ENCODE peak calls at places on chromosome 18, in nine cellular contexts. V, X, O, L, P, G, H, A and C are unnamed samples.

GRCh38 chr18:24397131-24397693 is 412 bp downstream of the OSBPL1A start:
- DNase-seq in V (peak), X (no peak), O (peak), L (peak), P (peak), G (peak), H (peak), A (peak), C (no peak)

GRCh38 chr18:41371718-41372117 is 583.3 kb upstream of the PIK3C3 start:
- DNase-seq in V (peak), X (no peak), O (peak), L (no peak), P (no peak), G (peak), H (no peak), A (no peak), C (no peak)

GRCh38 chr18:40867452-40867851 is 1087.6 kb upstream of the PIK3C3 start:
- DNase-seq in V (peak), X (no peak), O (no peak), L (peak), P (peak), G (no peak), H (no peak), A (peak), C (no peak)

GRCh38 chr18:63844254-63844653 is 43.3 kb upstream of the SERPINB2 start:
- DNase-seq in V (peak), X (no peak), O (no peak), L (no peak), P (peak), G (peak), H (peak), A (peak), C (peak)

GRCh38 chr18:26322892-26323653 is 96.8 kb downstream of the TAF4B start:
- DNase-seq in V (peak), X (no peak), O (no peak), L (no peak), P (no peak), G (no peak), H (no peak), A (peak), C (no peak)

GRCh38 chr18:44708451-44709083 is 27.9 kb downstream of the SETBP1 start:
- DNase-seq in V (peak), X (no peak), O (no peak), L (no peak), P (no peak), G (no peak), H (no peak), A (peak), C (no peak)

GRCh38 chr18:37698508-37699035 is 133.0 kb upstream of the CELF4 start:
- DNase-seq in V (no peak), X (no peak), O (no peak), L (no peak), P (no peak), G (peak), H (no peak), A (no peak), C (peak)

GRCh38 chr18:78731423-78732032 is 248.1 kb upstream of the SALL3 start:
- DNase-seq in V (no peak), X (no peak), O (no peak), L (no peak), P (no peak), G (no peak), H (no peak), A (no peak), C (no peak)

GRCh38 chr18:28208712-28209265 is 31.9 kb upstream of the CDH2 start:
- DNase-seq in V (no peak), X (no peak), O (no peak), L (no peak), P (no peak), G (no peak), H (no peak), A (no peak), C (no peak)

GRCh38 chr18:2522112-2522511 is 49.2 kb downstream of the METTL4 start:
- DNase-seq in V (no peak), X (no peak), O (no peak), L (no peak), P (no peak), G (no peak), H (no peak), A (no peak), C (no peak)

GRCh38 chr18:12883003-12883683 is 894 bp downstream of the PTPN2 start:
- DNase-seq in V (no peak), X (no peak), O (no peak), L (no peak), P (no peak), G (peak), H (no peak), A (peak), C (peak)

GRCh38 chr18:41899535-41899934 is 55.5 kb upstream of the PIK3C3 start:
- DNase-seq in V (no peak), X (no peak), O (no peak), L (no peak), P (no peak), G (no peak), H (peak), A (no peak), C (no peak)

GRCh38 chr18:42814618-42815017 is 300.9 kb downstream of the RIT2 start:
- DNase-seq in V (no peak), X (no peak), O (no peak), L (no peak), P (no peak), G (no peak), H (no peak), A (no peak), C (no peak)

GRCh38 chr18:63098014-63098981 is 221.3 kb downstream of the BCL2 start:
- DNase-seq in V (no peak), X (no peak), O (no peak), L (no peak), P (no peak), G (no peak), H (no peak), A (no peak), C (no peak)

GRCh38 chr18:13449651-13450050 is 231.1 kb downstream of the LDLRAD4 start:
- DNase-seq in V (no peak), X (no peak), O (no peak), L (no peak), P (no peak), G (no peak), H (no peak), A (no peak), C (no peak)

GRCh38 chr18:63135101-63135500 is 184.5 kb downstream of the BCL2 start:
- DNase-seq in V (no peak), X (no peak), O (no peak), L (no peak), P (no peak), G (no peak), H (no peak), A (no peak), C (no peak)

GRCh38 chr18:72194072-72194471 is 350.1 kb downstream of the CBLN2 start:
- DNase-seq in V (no peak), X (no peak), O (no peak), L (no peak), P (no peak), G (no peak), H (no peak), A (no peak), C (no peak)

GRCh38 chr18:23662309-23663263 is at the start of gene ANKRD29:
- DNase-seq in V (no peak), X (no peak), O (peak), L (no peak), P (no peak), G (peak), H (peak), A (peak), C (peak)

GRCh38 chr18:43919565-43919964 is 642.3 kb upstream of the SYT4 start:
- DNase-seq in V (no peak), X (no peak), O (no peak), L (no peak), P (no peak), G (no peak), H (no peak), A (peak), C (no peak)

GRCh38 chr18:25102657-25103056 is 249.3 kb downstream of the ZNF521 start:
- DNase-seq in V (no peak), X (no peak), O (no peak), L (no peak), P (no peak), G (no peak), H (no peak), A (no peak), C (no peak)

GRCh38 chr18:30556112-30556511 is 486.4 kb downstream of the DSC3 start:
- DNase-seq in V (no peak), X (no peak), O (no peak), L (no peak), P (no peak), G (no peak), H (no peak), A (no peak), C (no peak)

GRCh38 chr18:25005602-25006375 is 346.2 kb downstream of the ZNF521 start:
- DNase-seq in V (peak), X (no peak), O (no peak), L (peak), P (no peak), G (peak), H (no peak), A (no peak), C (no peak)

GRCh38 chr18:76445741-76446232 is 49.3 kb downstream of the ZNF516 start:
- DNase-seq in V (no peak), X (peak), O (no peak), L (no peak), P (no peak), G (no peak), H (no peak), A (no peak), C (no peak)

GRCh38 chr18:68085251-68085650 is 568.7 kb upstream of the DSEL start:
- DNase-seq in V (no peak), X (no peak), O (no peak), L (no peak), P (no peak), G (no peak), H (no peak), A (no peak), C (no peak)

GRCh38 chr18:39627936-39628335 is 2062.3 kb upstream of the CELF4 start:
- DNase-seq in V (peak), X (no peak), O (no peak), L (no peak), P (no peak), G (no peak), H (no peak), A (no peak), C (no peak)

GRCh38 chr18:36638224-36638623 is 190.6 kb downstream of the TPGS2 start:
- DNase-seq in V (no peak), X (no peak), O (no peak), L (no peak), P (no peak), G (no peak), H (no peak), A (no peak), C (no peak)

GRCh38 chr18:22214731-22215528 is 45.5 kb downstream of the GATA6 start:
- DNase-seq in V (peak), X (no peak), O (no peak), L (no peak), P (peak), G (no peak), H (peak), A (peak), C (no peak)

GRCh38 chr18:39796413-39796812 is 2158.6 kb upstream of the PIK3C3 start:
- DNase-seq in V (no peak), X (no peak), O (no peak), L (no peak), P (no peak), G (peak), H (no peak), A (no peak), C (no peak)

GRCh38 chr18:3675446-3675845 is 225.5 kb downstream of the TGIF1 start:
- DNase-seq in V (peak), X (no peak), O (no peak), L (no peak), P (peak), G (no peak), H (no peak), A (no peak), C (peak)

GRCh38 chr18:35406666-35407065 is 29.5 kb upstream of the ZNF396 start:
- DNase-seq in V (no peak), X (no peak), O (no peak), L (no peak), P (peak), G (peak), H (no peak), A (no peak), C (peak)

GRCh38 chr18:47174545-47175116 is 1.5 kb downstream of the IER3IP1 start:
- DNase-seq in V (no peak), X (no peak), O (no peak), L (no peak), P (peak), G (peak), H (no peak), A (no peak), C (peak)

GRCh38 chr18:47180765-47181164 is 4.6 kb upstream of the IER3IP1 start:
- DNase-seq in V (no peak), X (no peak), O (no peak), L (no peak), P (no peak), G (no peak), H (no peak), A (no peak), C (no peak)

GRCh38 chr18:47175283-47175894 is 775 bp downstream of the IER3IP1 start:
- DNase-seq in V (no peak), X (no peak), O (no peak), L (no peak), P (no peak), G (no peak), H (no peak), A (no peak), C (peak)

GRCh38 chr18:47172476-47172875 is 3.7 kb downstream of the IER3IP1 start:
- DNase-seq in V (peak), X (no peak), O (no peak), L (no peak), P (no peak), G (no peak), H (no peak), A (no peak), C (no peak)

DNA sequence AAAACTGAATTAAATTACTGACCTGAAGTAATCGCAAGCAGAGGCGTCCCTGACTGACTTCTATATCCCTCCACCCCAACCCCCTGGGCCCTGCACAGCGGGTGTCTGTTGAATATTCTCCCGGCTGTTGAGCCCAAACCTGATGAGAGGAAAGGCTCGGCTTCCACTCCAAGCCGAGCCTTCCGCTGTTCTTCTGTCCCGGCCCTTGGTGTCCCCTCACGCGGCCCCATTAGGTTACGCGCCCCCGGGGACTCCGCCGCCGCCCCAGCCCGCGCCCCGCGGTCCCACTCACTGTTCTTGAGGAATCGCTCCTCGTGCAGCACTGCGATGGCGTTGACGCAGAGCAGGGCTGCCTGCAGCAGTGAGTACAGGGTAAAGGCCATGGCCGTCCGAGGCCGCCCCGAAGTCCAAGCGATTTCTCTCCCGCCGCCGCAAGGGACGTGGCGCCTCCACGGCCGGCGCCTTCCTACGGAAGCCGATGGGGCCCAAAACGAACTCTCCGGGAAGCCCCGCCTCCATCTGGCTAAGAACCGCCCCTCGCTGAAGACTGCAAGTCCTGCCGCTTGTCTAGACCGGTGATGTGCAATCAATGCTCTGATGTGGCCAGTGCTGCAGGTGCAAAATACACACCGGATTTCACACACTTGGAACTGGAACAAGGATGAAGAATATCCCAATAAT is at the start of gene IER3IP1:
- DNase-seq in V (peak), X (peak), O (peak), L (peak), P (peak), G (peak), H (peak), A (peak), C (peak)
- TF ChIP-seq CTCF in V (no peak), X (peak), O (peak), L (peak), P (no peak), G (no peak), H (peak), A (no peak), C (no peak)

GRCh38 chr18:58378411-58378820 is 250.5 kb downstream of the ALPK2 start:
- DNase-seq in V (no peak), X (no peak), O (no peak), L (no peak), P (no peak), G (no peak), H (no peak), A (no peak), C (no peak)
- TF ChIP-seq CTCF in V (no peak), X (no peak), O (no peak), L (no peak), P (no peak), G (no peak), H (no peak), A (no peak), C (no peak)

GRCh38 chr18:54220406-54220805 is 4.1 kb downstream of the MBD2 start:
- DNase-seq in V (no peak), X (no peak), O (no peak), L (no peak), P (no peak), G (no peak), H (no peak), A (no peak), C (no peak)

GRCh38 chr18:54224379-54225014 is at the start of gene MBD2:
- DNase-seq in V (peak), X (peak), O (peak), L (peak), P (peak), G (peak), H (peak), A (peak), C (peak)

GRCh38 chr18:54223568-54224241 is 764 bp downstream of the MBD2 start:
- DNase-seq in V (peak), X (no peak), O (peak), L (peak), P (peak), G (peak), H (peak), A (peak), C (peak)

GRCh38 chr18:54218299-54218698 is 6.2 kb downstream of the MBD2 start:
- DNase-seq in V (no peak), X (no peak), O (no peak), L (no peak), P (no peak), G (no peak), H (peak), A (no peak), C (no peak)

GRCh38 chr18:54222922-54223567 is 1.4 kb downstream of the MBD2 start:
- DNase-seq in V (no peak), X (no peak), O (no peak), L (no peak), P (no peak), G (peak), H (no peak), A (no peak), C (peak)
- TF ChIP-seq CTCF in V (no peak), X (peak), O (peak), L (no peak), P (peak), G (peak), H (no peak), A (no peak), C (no peak)

GRCh38 chr18:60664736-60665135 is 292.2 kb upstream of the MC4R start:
- DNase-seq in V (no peak), X (no peak), O (no peak), L (no peak), P (no peak), G (no peak), H (no peak), A (no peak), C (no peak)

GRCh38 chr18:60663060-60663989 is 290.8 kb upstream of the MC4R start:
- DNase-seq in V (no peak), X (no peak), O (no peak), L (no peak), P (no peak), G (no peak), H (no peak), A (no peak), C (no peak)

GRCh38 chr18:60671022-60671421 is 298.4 kb upstream of the MC4R start:
- DNase-seq in V (no peak), X (no peak), O (no peak), L (no peak), P (no peak), G (no peak), H (no peak), A (no peak), C (no peak)

GRCh38 chr18:60667016-60667415 is 294.4 kb upstream of the MC4R start:
- DNase-seq in V (no peak), X (no peak), O (no peak), L (no peak), P (no peak), G (no peak), H (no peak), A (no peak), C (no peak)

DNA sequence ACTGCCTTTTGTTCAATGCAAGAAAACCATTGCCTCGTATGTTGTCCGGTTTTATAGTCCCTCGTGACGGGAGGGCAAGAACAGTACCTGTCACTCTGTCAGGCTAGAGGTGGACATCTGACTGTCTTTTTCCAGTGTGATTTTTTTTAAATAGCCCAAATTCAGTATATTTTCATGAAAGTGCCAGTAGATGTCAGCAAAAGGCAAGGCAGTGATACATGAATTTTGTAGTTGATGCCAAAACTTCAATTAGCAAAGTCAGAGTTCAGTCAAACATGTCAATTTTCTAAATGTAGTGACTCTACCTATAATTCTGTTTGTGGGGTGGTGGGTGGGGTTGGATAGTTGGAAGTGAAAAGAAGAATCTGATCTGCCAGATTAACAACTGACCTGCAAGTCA is 296.0 kb upstream of the MC4R start:
- DNase-seq in V (no peak), X (no peak), O (no peak), L (no peak), P (no peak), G (no peak), H (no peak), A (no peak), C (no peak)
- TF ChIP-seq CTCF in V (no peak), X (peak), O (no peak), L (no peak), P (peak), G (no peak), H (no peak), A (no peak), C (no peak)

GRCh38 chr18:11762429-11762828 is 73.4 kb downstream of the GNAL start:
- DNase-seq in V (no peak), X (no peak), O (no peak), L (no peak), P (no peak), G (no peak), H (no peak), A (no peak), C (no peak)

GRCh38 chr18:11757084-11757590 is 68.1 kb downstream of the GNAL start:
- DNase-seq in V (no peak), X (no peak), O (no peak), L (no peak), P (no peak), G (no peak), H (no peak), A (no peak), C (no peak)

GRCh38 chr18:11759456-11759855 is 70.4 kb downstream of the GNAL start:
- DNase-seq in V (no peak), X (no peak), O (no peak), L (no peak), P (no peak), G (no peak), H (no peak), A (no peak), C (no peak)

GRCh38 chr18:11760498-11761158 is 71.6 kb downstream of the GNAL start:
- DNase-seq in V (no peak), X (no peak), O (no peak), L (no peak), P (no peak), G (no peak), H (no peak), A (no peak), C (no peak)

DNA sequence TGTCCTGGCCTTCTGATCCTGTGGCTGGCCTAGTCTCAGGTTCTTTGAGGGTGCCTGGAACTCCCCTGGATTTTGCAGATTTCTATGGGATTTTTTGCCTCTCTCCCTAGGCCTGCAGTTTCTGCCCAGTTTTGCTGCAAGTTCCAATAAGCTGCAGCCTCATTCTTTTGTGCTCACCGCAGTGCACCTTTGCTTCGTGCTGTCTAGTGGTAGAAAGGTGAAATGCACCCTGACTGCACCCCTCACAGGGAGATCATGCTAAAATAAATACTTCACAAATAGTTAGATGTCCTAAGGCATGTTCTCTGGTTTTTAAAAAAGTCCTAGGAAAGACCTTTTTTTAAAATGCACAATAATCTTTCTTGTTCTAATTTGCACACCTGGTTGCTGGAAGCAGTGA is 72.5 kb downstream of the GNAL start:
- DNase-seq in V (no peak), X (no peak), O (no peak), L (no peak), P (no peak), G (peak), H (no peak), A (no peak), C (no peak)
- TF ChIP-seq CTCF in V (no peak), X (peak), O (no peak), L (no peak), P (peak), G (peak), H (peak), A (no peak), C (peak)